ENCODE peak calls at places on chromosome 16, in five cellular contexts. One of them, this sample, is unnamed.

GRCh38 chr16:85667841-85668413 is 20.8 kb downstream of the GINS2 start:
- DNase-seq in brain microvascular endothelial cell: no peak
- DNase-seq in endothelial cell: no peak
- DNase-seq in testis: no peak
- DNase-seq in glutamatergic neuron: no peak
- DNase-seq in this sample: no peak

GRCh38 chr16:24957887-24958286 is 57.3 kb downstream of the ARHGAP17 start:
- DNase-seq in endothelial cell: no peak
- DNase-seq in testis: no peak
- DNase-seq in brain microvascular endothelial cell: no peak
- DNase-seq in glutamatergic neuron: no peak
- DNase-seq in this sample: no peak

GRCh38 chr16:67910162-67910561 is 17.1 kb downstream of the PSKH1 start:
- DNase-seq in brain microvascular endothelial cell: no peak
- DNase-seq in glutamatergic neuron: no peak
- DNase-seq in endothelial cell: no peak
- DNase-seq in testis: no peak
- DNase-seq in this sample: peak; percentile 81

GRCh38 chr16:16042076-16042475 is 92.7 kb downstream of the ABCC1 start:
- DNase-seq in testis: peak; percentile 86
- DNase-seq in brain microvascular endothelial cell: peak; percentile 55
- DNase-seq in endothelial cell: no peak
- DNase-seq in glutamatergic neuron: no peak
- DNase-seq in this sample: no peak

GRCh38 chr16:79599256-79599836 is 1.2 kb downstream of the MAF start:
- DNase-seq in testis: no peak
- DNase-seq in glutamatergic neuron: peak; percentile 63
- DNase-seq in endothelial cell: peak; percentile 39
- DNase-seq in brain microvascular endothelial cell: no peak
- DNase-seq in this sample: peak; percentile 55

GRCh38 chr16:86986809-86987487 is 330.2 kb downstream of the C16orf95 start:
- DNase-seq in endothelial cell: no peak
- DNase-seq in glutamatergic neuron: peak; percentile 28
- DNase-seq in testis: no peak
- DNase-seq in brain microvascular endothelial cell: no peak
- DNase-seq in this sample: no peak

GRCh38 chr16:10521681-10522274 is 58.6 kb downstream of the EMP2 start:
- DNase-seq in brain microvascular endothelial cell: peak; percentile 52
- DNase-seq in testis: peak; percentile 78
- DNase-seq in glutamatergic neuron: peak; percentile 59
- DNase-seq in endothelial cell: peak; percentile 62
- DNase-seq in this sample: peak; percentile 45

GRCh38 chr16:27759947-27760844 is 210.3 kb downstream of the KATNIP start:
- DNase-seq in glutamatergic neuron: no peak
- DNase-seq in testis: no peak
- DNase-seq in brain microvascular endothelial cell: no peak
- DNase-seq in endothelial cell: no peak
- DNase-seq in this sample: no peak

GRCh38 chr16:85546585-85547447 is 66.3 kb upstream of the GSE1 start:
- DNase-seq in glutamatergic neuron: no peak
- DNase-seq in endothelial cell: no peak
- DNase-seq in testis: no peak
- DNase-seq in brain microvascular endothelial cell: no peak
- DNase-seq in this sample: no peak

GRCh38 chr16:72467157-72467759 is 295.3 kb upstream of the PMFBP1 start:
- DNase-seq in testis: peak; percentile 21
- DNase-seq in brain microvascular endothelial cell: peak; percentile 31
- DNase-seq in glutamatergic neuron: no peak
- DNase-seq in endothelial cell: peak; percentile 10
- DNase-seq in this sample: peak; percentile 41

GRCh38 chr16:76784530-76784929 is 406.5 kb upstream of the MON1B start:
- DNase-seq in glutamatergic neuron: no peak
- DNase-seq in endothelial cell: no peak
- DNase-seq in testis: no peak
- DNase-seq in brain microvascular endothelial cell: no peak
- DNase-seq in this sample: no peak

GRCh38 chr16:2152695-2153506 is 2.7 kb upstream of the TRAF7 start:
- DNase-seq in glutamatergic neuron: peak; percentile 40
- DNase-seq in endothelial cell: no peak
- DNase-seq in testis: no peak
- DNase-seq in brain microvascular endothelial cell: no peak
- DNase-seq in this sample: peak; percentile 47

GRCh38 chr16:84268231-84268630 is 26.4 kb upstream of the WFDC1 start:
- DNase-seq in glutamatergic neuron: no peak
- DNase-seq in brain microvascular endothelial cell: no peak
- DNase-seq in testis: no peak
- DNase-seq in endothelial cell: no peak
- DNase-seq in this sample: no peak

GRCh38 chr16:4362476-4363250 is 9.0 kb upstream of the VASN start:
- DNase-seq in testis: no peak
- DNase-seq in glutamatergic neuron: no peak
- DNase-seq in brain microvascular endothelial cell: no peak
- DNase-seq in endothelial cell: no peak
- DNase-seq in this sample: no peak

GRCh38 chr16:68737730-68738590 is 868 bp downstream of the CDH1 start:
- DNase-seq in glutamatergic neuron: peak; percentile 21
- DNase-seq in endothelial cell: no peak
- DNase-seq in testis: peak; percentile 17
- DNase-seq in brain microvascular endothelial cell: no peak
- DNase-seq in this sample: peak; percentile 70

GRCh38 chr16:84973226-84973625 is 38.1 kb downstream of the ZDHHC7 start:
- DNase-seq in glutamatergic neuron: no peak
- DNase-seq in testis: no peak
- DNase-seq in endothelial cell: no peak
- DNase-seq in brain microvascular endothelial cell: no peak
- DNase-seq in this sample: no peak

GRCh38 chr16:71781741-71782140 is 26.9 kb downstream of the AP1G1 start:
- DNase-seq in glutamatergic neuron: no peak
- DNase-seq in endothelial cell: no peak
- DNase-seq in brain microvascular endothelial cell: peak; percentile 6
- DNase-seq in testis: no peak
- DNase-seq in this sample: peak; percentile 17

GRCh38 chr16:48041861-48042435 is 113.8 kb downstream of the ABCC12 start:
- DNase-seq in glutamatergic neuron: no peak
- DNase-seq in brain microvascular endothelial cell: no peak
- DNase-seq in testis: peak; percentile 58
- DNase-seq in endothelial cell: peak; percentile 22
- DNase-seq in this sample: peak; percentile 11

GRCh38 chr16:86798247-86799041 is 220.1 kb downstream of the FOXL1 start:
- DNase-seq in endothelial cell: no peak
- DNase-seq in brain microvascular endothelial cell: no peak
- DNase-seq in testis: no peak
- DNase-seq in glutamatergic neuron: no peak
- DNase-seq in this sample: peak; percentile 19

GRCh38 chr16:12413393-12413792 is 390.3 kb downstream of the CPPED1 start:
- DNase-seq in glutamatergic neuron: no peak
- DNase-seq in testis: no peak
- DNase-seq in endothelial cell: no peak
- DNase-seq in brain microvascular endothelial cell: no peak
- DNase-seq in this sample: no peak

GRCh38 chr16:22206013-22206846 is at the start of gene EEF2K:
- DNase-seq in glutamatergic neuron: peak; percentile 93
- DNase-seq in endothelial cell: peak; percentile 93
- DNase-seq in testis: peak; percentile 95
- DNase-seq in brain microvascular endothelial cell: peak; percentile 91
- DNase-seq in this sample: peak; percentile 94

GRCh38 chr16:88505405-88506082 is 52.5 kb downstream of the ZFPM1 start:
- DNase-seq in testis: peak; percentile 77
- DNase-seq in endothelial cell: peak; percentile 40
- DNase-seq in brain microvascular endothelial cell: no peak
- DNase-seq in glutamatergic neuron: peak; percentile 52
- DNase-seq in this sample: peak; percentile 19

This sample was measured in mammary epithelial cell.